ENCODE peak calls at places on chromosomes 7 and 10, in five cellular contexts. E is progenitor cell of endocrine pancreas, L is GM23248, D is NCI-H1417, W is neural crest cell. C is an unnamed sample.

GRCh38 chr7:137020351-137020750 is 151.9 kb downstream of the CHRM2 start:
- DNase-seq in E (no peak), L (no peak), W (no peak), D (peak; percentile 73), C (no peak)

GRCh38 chr7:138001529-138002095 is at the start of gene CREB3L2:
- DNase-seq in D (peak; percentile 93), L (peak; percentile 90), E (peak; percentile 47), W (peak; percentile 48), C (no peak)

GRCh38 chr7:154699421-154699820 is 303.5 kb downstream of the PAXIP1 start:
- DNase-seq in W (no peak), E (no peak), D (no peak), L (no peak), C (no peak)

GRCh38 chr10:111295788-111296187 is 219.0 kb downstream of the ADRA2A start:
- DNase-seq in D (no peak), E (no peak), W (no peak), L (peak; percentile 47), C (no peak)

GRCh38 chr7:129184979-129185670 is 3.3 kb upstream of the SMO start:
- DNase-seq in W (no peak), D (no peak), E (no peak), L (no peak), C (no peak)

GRCh38 chr10:104267721-104268690 is 978 bp upstream of the GSTO2 start:
- DNase-seq in L (no peak), E (no peak), D (peak; percentile 43), W (no peak), C (no peak)

GRCh38 chr10:12351447-12351846 is 2.1 kb downstream of the CAMK1D start:
- DNase-seq in W (no peak), E (no peak), D (peak; percentile 42), L (no peak), C (no peak)

GRCh38 chr7:116356979-116357378 is 142.6 kb upstream of the CAV2 start:
- DNase-seq in W (no peak), E (no peak), L (no peak), D (peak; percentile 17), C (no peak)

GRCh38 chr7:98562336-98563182 is 54.5 kb upstream of the NPTX2 start:
- DNase-seq in E (no peak), L (no peak), W (no peak), D (peak; percentile 46), C (no peak)

GRCh38 chr7:42650171-42650570 is 261.7 kb downstream of the C7orf25 start:
- DNase-seq in L (no peak), W (no peak), D (no peak), E (no peak), C (no peak)

GRCh38 chr10:3106908-3107425 is 39.6 kb downstream of the PFKP start:
- DNase-seq in L (peak; percentile 61), E (no peak), D (no peak), W (no peak), C (peak; percentile 86)

GRCh38 chr10:63711866-63712716 is 190.9 kb downstream of the REEP3 start:
- DNase-seq in L (peak; percentile 99), W (no peak), E (no peak), D (peak; percentile 52), C (peak; percentile 99)

GRCh38 chr10:123637326-123637880 is 28.8 kb upstream of the GPR26 start:
- DNase-seq in D (no peak), W (no peak), L (peak; percentile 90), E (no peak), C (no peak)

GRCh38 chr7:149569025-149569725 is 71.6 kb upstream of the ZNF746 start:
- DNase-seq in D (no peak), W (no peak), L (no peak), E (no peak), C (no peak)

GRCh38 chr10:127524869-127525268 is 24.2 kb upstream of the NPS start:
- DNase-seq in E (no peak), W (no peak), D (no peak), L (peak; percentile 39), C (no peak)

GRCh38 chr10:86082556-86082955 is 284.0 kb downstream of the GRID1 start:
- DNase-seq in L (no peak), E (no peak), W (no peak), D (no peak), C (no peak)

GRCh38 chr7:7681936-7682329 is 36.5 kb downstream of the RPA3 start:
- DNase-seq in D (no peak), L (no peak), E (no peak), W (no peak), C (no peak)

GRCh38 chr7:144036302-144036858 is 12.4 kb upstream of the OR2A5 start:
- DNase-seq in E (no peak), D (no peak), L (no peak), W (no peak), C (no peak)

GRCh38 chr10:29151011-29151410 is 137.9 kb upstream of the LYZL1 start:
- DNase-seq in E (no peak), L (no peak), D (no peak), W (no peak), C (no peak)

GRCh38 chr7:39259391-39260003 is 281.8 kb downstream of the POU6F2 start:
- DNase-seq in E (no peak), L (no peak), D (no peak), W (no peak), C (no peak)

GRCh38 chr10:3293536-3294431 is 121.2 kb upstream of the PITRM1 start:
- DNase-seq in D (no peak), L (peak; percentile 68), W (no peak), E (no peak), C (no peak)

GRCh38 chr7:114670676-114671075 is 251.2 kb upstream of the MDFIC start:
- DNase-seq in W (no peak), D (no peak), E (no peak), L (no peak), C (peak; percentile 9)

GRCh38 chr10:1515121-1515779 is 222.1 kb downstream of the ADARB2 start:
- DNase-seq in L (no peak), D (no peak), E (no peak), W (no peak), C (no peak)

GRCh38 chr10:12390733-12391132 is 41.4 kb downstream of the CAMK1D start:
- DNase-seq in D (no peak), E (no peak), L (no peak), W (no peak), C (no peak)

GRCh38 chr7:86629-87028 is 105.7 kb upstream of the FAM20C start:
- DNase-seq in L (no peak), D (no peak), E (no peak), W (no peak), C (no peak)

GRCh38 chr7:113918946-113919345 is at the start of gene PPP1R3A:
- DNase-seq in E (no peak), D (no peak), W (no peak), L (no peak), C (no peak)

GRCh38 chr10:48448796-48449195 is 142.3 kb downstream of the MAPK8 start:
- DNase-seq in L (peak; percentile 91), E (no peak), D (no peak), W (no peak), C (no peak)

GRCh38 chr7:16811555-16811954 is 6.8 kb upstream of the AGR2 start:
- DNase-seq in W (no peak), E (no peak), L (peak; percentile 57), D (no peak), C (no peak)

GRCh38 chr7:47664650-47665049 is 82.7 kb upstream of the TNS3 start:
- DNase-seq in E (no peak), W (no peak), L (no peak), D (no peak), C (no peak)

GRCh38 chr10:43667317-43667731 is 18.6 kb upstream of the ZNF32 start:
- DNase-seq in W (no peak), E (peak; percentile 28), D (no peak), L (peak; percentile 67), C (no peak)

GRCh38 chr10:44660271-44660670 is 250.9 kb upstream of the TMEM72 start:
- DNase-seq in D (no peak), W (no peak), L (peak; percentile 42), E (no peak), C (no peak)

GRCh38 chr7:151088856-151089699 is 2.8 kb downstream of the AGAP3 start:
- DNase-seq in E (no peak), D (no peak), L (peak; percentile 89), W (no peak), C (peak; percentile 83)

C was measured in retinal pigment epithelial cell.